ENCODE peak calls at places on chromosomes 6 and 20, in five cellular contexts. R is Daoy, K is lower lobe of right lung, T is neural crest cell, H is frontal cortex. J is an unnamed sample.

GRCh38 chr6:3328796-3329195 is 70.0 kb downstream of the PSMG4 start:
- DNase-seq in T (no peak), H (no peak), R (no peak), K (no peak), J (no peak)

GRCh38 chr6:41705996-41706835 is 29.2 kb downstream of the TFEB start:
- DNase-seq in K (peak; percentile 86), R (peak; percentile 87), H (peak; percentile 49), T (peak; percentile 22), J (peak; percentile 21)

GRCh38 chr6:47180633-47181032 is 129.1 kb downstream of the TNFRSF21 start:
- DNase-seq in R (peak; percentile 94), T (no peak), H (no peak), K (no peak), J (no peak)

GRCh38 chr6:52360601-52361346 is 1.2 kb upstream of the PAQR8 start:
- DNase-seq in R (no peak), T (no peak), H (no peak), K (no peak), J (no peak)

GRCh38 chr20:36666181-36666740 is 20.3 kb upstream of the SLA2 start:
- DNase-seq in R (no peak), T (no peak), H (no peak), K (no peak), J (no peak)

GRCh38 chr20:50744143-50744792 is 12.9 kb downstream of the PARD6B start:
- DNase-seq in H (no peak), T (no peak), R (peak; percentile 90), K (no peak), J (no peak)

GRCh38 chr6:501891-502601 is 110.5 kb downstream of the IRF4 start:
- DNase-seq in K (no peak), T (no peak), H (no peak), R (peak; percentile 36), J (peak; percentile 47)

GRCh38 chr20:19129976-19130612 is 82.3 kb upstream of the SLC24A3 start:
- DNase-seq in R (no peak), T (no peak), K (no peak), H (no peak), J (no peak)

GRCh38 chr6:75609639-75610590 is 8.2 kb downstream of the SENP6 start:
- DNase-seq in R (peak; percentile 12), T (no peak), K (no peak), H (no peak), J (no peak)

GRCh38 chr20:43462369-43463132 is 4.9 kb downstream of the SRSF6 start:
- DNase-seq in R (no peak), T (no peak), K (no peak), H (no peak), J (no peak)

GRCh38 chr20:48352042-48352441 is 475.8 kb downstream of the PREX1 start:
- DNase-seq in R (no peak), H (no peak), T (no peak), K (no peak), J (no peak)

GRCh38 chr6:26240157-26240980 is 124.6 kb upstream of the BTN3A2 start:
- DNase-seq in H (no peak), T (no peak), R (no peak), K (peak; percentile 66), J (peak; percentile 79)

GRCh38 chr6:19781269-19781668 is 55.9 kb upstream of the ID4 start:
- DNase-seq in K (no peak), T (no peak), R (no peak), H (no peak), J (no peak)

GRCh38 chr20:25274481-25274880 is 26.6 kb downstream of the PYGB start:
- DNase-seq in T (no peak), R (no peak), K (peak; percentile 38), H (no peak), J (no peak)

GRCh38 chr20:35344354-35344837 is 52.2 kb upstream of the FAM83C start:
- DNase-seq in R (peak; percentile 79), H (no peak), K (peak; percentile 56), T (no peak), J (no peak)

GRCh38 chr6:140979642-140980091 is 1153.1 kb upstream of the GJE1 start:
- DNase-seq in T (no peak), R (peak; percentile 16), K (no peak), H (no peak), J (no peak)

GRCh38 chr6:149264629-149265028 is 52.9 kb upstream of the TAB2 start:
- DNase-seq in H (no peak), R (no peak), T (no peak), K (no peak), J (peak; percentile 63)

GRCh38 chr20:39108746-39109145 is 146.6 kb downstream of the DHX35 start:
- DNase-seq in T (no peak), K (no peak), H (no peak), R (peak; percentile 7), J (no peak)

GRCh38 chr6:81818778-81819491 is 66.5 kb upstream of the TENT5A start:
- DNase-seq in R (no peak), T (no peak), K (no peak), H (no peak), J (no peak)

GRCh38 chr6:41200296-41200900 is 551 bp downstream of the TREML2 start:
- DNase-seq in R (peak; percentile 26), K (peak; percentile 65), H (no peak), T (no peak), J (peak; percentile 68)

GRCh38 chr6:84766796-84767590 is 2.6 kb upstream of the TBX18 start:
- DNase-seq in K (no peak), R (no peak), T (no peak), H (no peak), J (no peak)

GRCh38 chr6:138659998-138660397 is 113.6 kb upstream of the CCDC28A start:
- DNase-seq in R (no peak), K (no peak), H (no peak), T (no peak), J (no peak)

GRCh38 chr6:34003962-34004361 is 141.9 kb downstream of the GRM4 start:
- DNase-seq in T (no peak), R (no peak), H (no peak), K (no peak), J (no peak)

GRCh38 chr6:116365743-116366142 is 5.0 kb upstream of the DSE start:
- DNase-seq in H (no peak), R (no peak), K (no peak), T (no peak), J (no peak)

GRCh38 chr6:166940643-166941068 is 15.7 kb downstream of the RNASET2 start:
- DNase-seq in K (no peak), H (no peak), T (no peak), R (peak; percentile 78), J (no peak)

GRCh38 chr6:157921685-157922367 is 59.8 kb upstream of the SYNJ2 start:
- DNase-seq in T (no peak), K (no peak), H (no peak), R (no peak), J (no peak)

GRCh38 chr6:41181566-41181965 is 18.6 kb upstream of the TREM2 start:
- DNase-seq in K (no peak), R (no peak), T (no peak), H (no peak), J (no peak)

GRCh38 chr20:50320910-50321796 is 130.5 kb downstream of the CEBPB start:
- DNase-seq in T (peak; percentile 19), H (no peak), K (peak; percentile 93), R (peak; percentile 99), J (no peak)

GRCh38 chr6:152290693-152291092 is 346.5 kb downstream of the SYNE1 start:
- DNase-seq in T (no peak), H (no peak), R (no peak), K (no peak), J (no peak)